ENCODE peak calls at places on chromosome 17, in ten cellular contexts. O is mammary epithelial cell; E is left lung; C is prostate gland; F is upper lobe of right lung; N is cardiac muscle cell; B is heart left ventricle; J is left ventricle myocardium inferior; L is pancreas; P is effector memory CD4-positive, alpha-beta T cell. A is an unnamed sample. For H3K4me1, the result is how much of the 10 kb centered on the place peaks cover.

GRCh38 chr17:49434821-49435581 is 20.3 kb upstream of the PHB1 start:
- DNase-seq in J (no peak), B (peak), O (peak), E (no peak), F (no peak), N (peak), P (peak), L (no peak), C (peak), A (no peak)

GRCh38 chr17:2398655-2399571 is 1.9 kb downstream of the MNT start:
- DNase-seq in B (peak), L (peak), O (peak), N (peak), C (peak), E (peak), F (peak), J (peak), P (peak), A (peak)

GRCh38 chr17:72122668-72123495 is 2.1 kb downstream of the SOX9 start:
- DNase-seq in P (no peak), E (peak), L (no peak), F (peak), O (peak), B (no peak), N (peak), J (peak), C (no peak), A (no peak)

GRCh38 chr17:63431939-63432804 is 13.9 kb downstream of the CYB561 start:
- DNase-seq in O (no peak), L (peak), P (no peak), J (no peak), B (no peak), F (peak), N (peak), E (peak), C (peak), A (no peak)

GRCh38 chr17:66143657-66144282 is 48.2 kb downstream of the CEP112 start:
- DNase-seq in J (no peak), L (no peak), O (no peak), N (no peak), P (no peak), F (no peak), C (no peak), B (no peak), E (no peak), A (no peak)

GRCh38 chr17:56806949-56807348 is 26.8 kb downstream of the C17orf67 start:
- DNase-seq in O (no peak), C (no peak), B (no peak), P (no peak), N (no peak), J (no peak), F (no peak), E (no peak), L (no peak), A (no peak)

GRCh38 chr17:68176770-68177169 is 71.1 kb upstream of the AMZ2 start:
- DNase-seq in C (no peak), N (no peak), E (no peak), P (no peak), O (no peak), B (no peak), F (no peak), J (no peak), L (no peak), A (no peak)

GRCh38 chr17:33811006-33811760 is 443.9 kb upstream of the CCL2 start:
- DNase-seq in J (no peak), E (no peak), P (no peak), O (no peak), N (no peak), L (no peak), C (no peak), B (no peak), F (no peak), A (no peak)

GRCh38 chr17:74253036-74253435 is 21.0 kb upstream of the DNAI2 start:
- DNase-seq in B (no peak), L (no peak), P (no peak), F (no peak), E (no peak), N (no peak), J (no peak), O (no peak), C (no peak), A (no peak)

DNA sequence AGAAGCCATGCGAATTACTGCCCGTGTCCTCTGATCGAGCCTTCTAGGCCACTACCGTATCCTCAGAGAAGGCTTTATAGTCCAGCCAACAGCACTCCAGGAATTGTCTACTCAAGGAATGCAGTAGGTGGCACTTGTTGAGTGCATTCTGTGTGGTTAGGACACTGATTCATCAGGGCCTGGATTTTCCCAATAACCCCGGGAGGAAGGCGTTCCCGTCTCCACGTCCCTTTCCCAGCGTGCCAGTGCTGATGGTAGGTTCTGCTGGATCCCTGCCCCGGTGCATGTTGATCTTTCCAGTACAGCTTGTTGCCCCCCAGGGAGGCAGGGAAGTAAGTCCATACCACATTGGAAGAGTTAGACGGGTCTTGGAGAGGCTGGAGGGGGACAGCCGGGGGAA is 122.2 kb downstream of the RPTOR start:
- DNase-seq in O (no peak), F (no peak), J (no peak), E (no peak), N (no peak), L (no peak), C (no peak), B (no peak), P (no peak), A (no peak)
- H3K4me3 ChIP-seq in O (no peak), F (no peak), J (no peak), E (no peak), N (no peak), L (no peak), C (no peak), B (no peak), P (no peak), A (no peak)

GRCh38 chr17:40321502-40322416 is 12.8 kb downstream of the RARA start:
- DNase-seq in B (peak), J (peak), O (no peak), F (peak), P (no peak), L (no peak), C (no peak), N (no peak), E (peak), A (no peak)
- H3K4me1 ChIP-seq in B (half or more), J (half or more), O (half or more), F (half or more), P (half or more), L (under half), C (under half), N (half or more), E (half or more), A (half or more)

GRCh38 chr17:35244345-35245195 is 1.7 kb downstream of the SLFN5 start:
- DNase-seq in F (peak), B (peak), P (peak), J (peak), E (peak), O (peak), L (no peak), C (peak), N (peak), A (peak)

GRCh38 chr17:35242158-35242804 is 591 bp upstream of the SLFN5 start:
- DNase-seq in L (peak), P (peak), E (peak), B (peak), F (peak), C (peak), O (peak), J (peak), N (peak), A (peak)

GRCh38 chr17:35243459-35244204 is 760 bp downstream of the SLFN5 start:
- DNase-seq in O (peak), C (peak), B (peak), P (peak), L (peak), J (peak), F (peak), N (peak), E (peak), A (peak)

GRCh38 chr17:35242805-35243458 is at the start of gene SLFN5:
- DNase-seq in P (peak), L (peak), E (peak), N (peak), C (peak), J (peak), F (peak), B (peak), O (peak), A (peak)

GRCh38 chr17:35245196-35245486 is 2.3 kb downstream of the SLFN5 start:
- DNase-seq in C (no peak), E (no peak), F (no peak), J (no peak), N (no peak), B (no peak), L (no peak), P (no peak), O (peak), A (no peak)
- H3K4me3 ChIP-seq in C (no peak), E (no peak), F (peak), J (peak), N (no peak), B (peak), L (no peak), P (peak), O (peak), A (peak)

GRCh38 chr17:35256629-35257028 is 13.8 kb downstream of the SLFN5 start:
- DNase-seq in C (no peak), B (no peak), O (no peak), J (no peak), N (no peak), P (no peak), L (no peak), E (no peak), F (no peak), A (no peak)
- H3K4me1 ChIP-seq in C (under half), B (under half), O (under half), J (under half), N (under half), P (under half), L (under half), E (half or more), F (half or more), A (half or more)

DNA sequence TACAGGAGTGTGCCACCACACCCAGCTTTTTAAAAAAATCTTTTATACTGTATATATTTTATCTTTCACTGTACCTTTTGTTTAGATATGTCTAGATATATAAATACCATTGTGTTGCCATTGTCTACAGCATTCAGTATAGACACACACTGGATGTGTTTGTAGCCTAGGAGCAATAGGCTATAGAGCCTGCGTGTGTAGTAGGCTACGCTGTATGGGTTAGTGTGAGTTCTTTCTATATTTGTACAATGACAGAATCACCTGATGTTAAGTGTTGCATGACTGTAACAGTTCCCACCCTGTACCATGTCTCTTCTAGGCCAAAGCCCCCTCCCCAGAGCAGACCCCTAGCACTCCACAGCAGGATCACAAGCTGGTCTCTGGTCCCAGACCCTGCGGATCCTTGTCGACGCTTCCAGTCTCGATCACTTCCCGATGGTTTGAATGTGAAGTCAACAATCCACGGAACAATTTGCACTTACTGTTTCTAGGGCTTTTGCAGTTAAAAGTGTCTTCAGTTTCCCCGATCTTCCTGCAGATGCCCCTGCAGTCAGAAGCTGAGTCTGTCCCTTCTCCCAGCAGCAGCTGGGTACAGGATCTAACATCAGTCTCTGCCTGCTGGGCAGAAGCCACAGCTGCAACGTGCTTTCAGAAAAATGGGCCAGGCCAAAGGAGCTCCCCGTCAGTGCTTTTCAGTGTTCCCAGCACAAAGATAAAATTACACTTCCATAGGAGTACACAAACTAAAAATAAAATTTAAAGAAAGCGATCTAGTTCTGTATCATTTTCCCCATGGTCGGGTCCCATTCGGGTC is 35.3 kb downstream of the ADAM11 start:
- DNase-seq in C (no peak), B (no peak), N (no peak), O (no peak), L (no peak), J (no peak), F (peak), E (no peak), P (no peak), A (no peak)
- H3K4me3 ChIP-seq in C (no peak), B (no peak), N (no peak), O (no peak), L (no peak), J (peak), F (no peak), E (no peak), P (no peak), A (no peak)

DNA sequence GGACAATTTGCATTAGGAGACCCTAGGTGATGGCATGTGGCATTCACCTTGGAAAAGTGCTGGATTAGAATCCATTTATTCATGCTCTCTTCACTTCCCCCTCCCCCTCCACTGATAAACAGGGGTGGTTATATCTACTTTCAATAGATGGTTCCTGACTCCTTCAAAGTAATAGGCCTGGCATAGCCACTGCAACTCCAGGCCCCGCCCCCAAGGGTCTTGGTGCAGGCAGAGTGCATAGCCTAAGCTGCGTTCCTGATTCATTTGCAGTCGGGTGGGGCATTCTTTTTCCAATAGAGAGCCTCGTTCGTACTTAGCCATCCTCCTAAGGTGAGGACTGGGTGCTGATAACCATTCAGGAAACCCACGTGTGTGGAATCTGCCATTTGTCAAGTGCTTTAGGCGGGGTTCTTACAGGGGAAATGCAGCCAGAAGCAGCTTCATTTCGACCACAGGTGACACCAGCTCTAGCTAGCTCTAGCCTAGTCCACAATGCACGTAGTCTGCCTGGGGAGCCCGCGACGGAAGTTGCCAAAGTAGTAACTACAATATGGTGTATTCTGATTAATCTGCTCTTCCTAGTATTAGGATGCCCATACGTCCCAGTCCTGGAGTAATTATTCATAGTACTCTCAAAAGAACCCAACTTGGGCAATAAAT is 11.1 kb downstream of the UBE2O start:
- DNase-seq in O (no peak), L (no peak), E (no peak), N (peak), B (no peak), J (no peak), F (no peak), C (no peak), P (no peak), A (no peak)
- H3K4me1 ChIP-seq in O (under half), L (under half), E (under half), N (under half), B (half or more), J (half or more), F (under half), C (under half), P (under half), A (under half)